ENCODE peak calls at places on chromosomes 6 and 20, in eight cellular contexts. D, K, J, Q, R, S, X and M are unnamed samples. For H3K27me3, the result is how much of the 10 kb centered on the place peaks cover.

GRCh38 chr20:642398-643174 is 10.4 kb downstream of the SRXN1 start:
- DNase-seq in D (peak), K (no peak), J (no peak), Q (no peak), R (peak), S (no peak), X (no peak), M (no peak)

GRCh38 chr20:33191484-33191883 is 23.5 kb downstream of the BPIFA2 start:
- DNase-seq in D (no peak), K (no peak), J (no peak), Q (no peak), R (no peak), S (no peak), X (no peak), M (no peak)

GRCh38 chr20:16020971-16021370 is 552.3 kb downstream of the KIF16B start:
- DNase-seq in D (no peak), K (peak), J (no peak), Q (no peak), R (no peak), S (no peak), X (peak), M (no peak)

GRCh38 chr6:56757585-56757984 is 114.9 kb upstream of the DST start:
- DNase-seq in D (peak), K (no peak), J (no peak), Q (no peak), R (peak), S (no peak), X (peak), M (no peak)

GRCh38 chr6:39453236-39453635 is 130.7 kb upstream of the KCNK16 start:
- DNase-seq in D (no peak), K (peak), J (no peak), Q (no peak), R (no peak), S (no peak), X (no peak), M (no peak)

GRCh38 chr6:138378463-138378862 is 758 bp downstream of the SMIM28 start:
- DNase-seq in D (no peak), K (no peak), J (no peak), Q (no peak), R (no peak), S (no peak), X (no peak), M (no peak)

GRCh38 chr20:48782073-48782472 is 45.7 kb downstream of the PREX1 start:
- DNase-seq in D (no peak), K (no peak), J (no peak), Q (no peak), R (no peak), S (no peak), X (no peak), M (no peak)

GRCh38 chr6:139479433-139480222 is 105.2 kb upstream of the CITED2 start:
- DNase-seq in D (peak), K (no peak), J (no peak), Q (no peak), R (no peak), S (no peak), X (peak), M (no peak)

GRCh38 chr6:37713529-37714119 is 15.9 kb upstream of the MDGA1 start:
- DNase-seq in D (no peak), K (peak), J (peak), Q (peak), R (no peak), S (no peak), X (peak), M (no peak)

DNA sequence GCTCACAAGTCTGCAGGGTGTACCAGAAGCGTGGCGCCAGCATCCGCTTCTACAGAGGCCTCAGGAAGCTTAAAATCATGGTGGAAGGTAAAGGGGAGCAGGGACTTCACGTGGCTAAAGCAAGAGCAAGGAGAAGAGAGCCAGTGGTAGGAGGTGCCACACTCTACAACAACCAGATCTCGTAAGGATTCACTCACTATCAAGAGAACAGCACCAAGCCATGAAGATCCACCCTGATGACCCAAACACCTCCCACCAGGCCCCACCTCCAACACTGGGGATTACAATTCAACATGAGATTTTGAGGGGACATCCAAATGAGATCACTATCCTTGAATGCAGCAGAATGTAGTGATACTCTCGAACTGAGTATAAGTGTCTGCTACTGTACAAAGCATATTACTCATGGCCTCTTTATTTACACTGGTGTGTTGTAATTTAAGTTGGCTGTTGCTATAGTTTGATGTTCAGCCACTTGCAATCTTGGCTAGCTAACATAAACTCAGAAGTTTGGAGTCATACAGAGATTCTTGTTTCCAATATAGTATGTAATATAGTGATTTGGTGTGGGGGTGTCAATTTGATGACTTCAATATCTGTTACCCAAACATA is 39.5 kb upstream of the MYLIP start:
- DNase-seq in D (no peak), K (no peak), J (no peak), Q (no peak), R (no peak), S (no peak), X (peak), M (no peak)
- H3K27me3 ChIP-seq in D (under half), K (under half), J (under half), Q (under half), R (under half), S (under half), X (under half), M (under half)

DNA sequence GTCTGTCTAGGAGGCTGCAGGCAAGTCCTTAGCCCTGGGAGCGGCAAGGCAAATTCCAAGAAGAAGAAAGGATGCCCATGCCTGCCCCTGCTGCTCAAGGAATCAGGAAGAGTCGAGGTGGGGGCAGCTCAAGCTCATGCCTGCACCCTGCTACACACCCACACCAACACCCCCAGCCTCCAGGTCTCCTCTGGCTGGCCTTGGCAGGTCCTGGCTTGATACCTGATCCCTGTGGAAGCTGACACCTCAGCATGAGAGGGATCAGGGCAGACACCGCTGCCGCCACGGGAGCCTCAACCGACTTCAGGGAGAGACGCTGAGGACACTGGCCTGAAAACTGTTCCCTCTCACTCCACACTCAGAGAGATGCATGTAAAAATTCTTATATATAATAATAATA is 35.5 kb upstream of the MAFB start:
- DNase-seq in D (peak), K (no peak), J (no peak), Q (no peak), R (no peak), S (no peak), X (no peak), M (no peak)
- H3K27me3 ChIP-seq in D (under half), K (under half), J (under half), Q (under half), R (under half), S (under half), X (under half), M (under half)

GRCh38 chr6:41424370-41425058 is 89.1 kb downstream of the NCR2 start:
- DNase-seq in D (peak), K (peak), J (peak), Q (peak), R (peak), S (peak), X (peak), M (no peak)

GRCh38 chr6:41425511-41425910 is 90.1 kb downstream of the NCR2 start:
- DNase-seq in D (no peak), K (no peak), J (no peak), Q (no peak), R (no peak), S (no peak), X (no peak), M (no peak)

GRCh38 chr6:41422156-41422555 is 86.7 kb downstream of the NCR2 start:
- DNase-seq in D (no peak), K (no peak), J (no peak), Q (no peak), R (no peak), S (no peak), X (no peak), M (no peak)

GRCh38 chr6:41426438-41426851 is 91.0 kb downstream of the NCR2 start:
- DNase-seq in D (peak), K (no peak), J (no peak), Q (no peak), R (no peak), S (no peak), X (no peak), M (no peak)

DNA sequence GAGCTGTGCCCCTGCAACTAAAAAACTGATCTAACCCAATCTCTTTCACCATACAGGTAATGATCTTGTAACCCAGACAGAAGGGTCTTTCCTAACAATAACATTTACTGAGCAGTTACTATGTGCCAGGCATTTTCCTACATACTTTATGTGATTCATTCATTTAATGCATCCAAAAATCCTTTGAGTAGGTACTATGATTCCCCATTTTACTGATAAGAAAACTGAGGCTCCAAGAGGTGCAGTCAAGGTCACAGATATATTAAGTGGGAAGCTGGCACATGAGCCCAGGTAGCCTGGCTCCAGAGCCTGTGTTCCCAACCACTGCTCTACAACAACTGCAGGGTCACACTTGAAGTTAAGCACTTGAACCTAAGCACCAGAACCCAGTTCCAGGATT is 87.6 kb downstream of the NCR2 start:
- DNase-seq in D (no peak), K (no peak), J (no peak), Q (no peak), R (no peak), S (no peak), X (no peak), M (no peak)
- H3K27me3 ChIP-seq in D (half or more), K (under half), J (under half), Q (under half), R (under half), S (under half), X (half or more), M (under half)

DNA sequence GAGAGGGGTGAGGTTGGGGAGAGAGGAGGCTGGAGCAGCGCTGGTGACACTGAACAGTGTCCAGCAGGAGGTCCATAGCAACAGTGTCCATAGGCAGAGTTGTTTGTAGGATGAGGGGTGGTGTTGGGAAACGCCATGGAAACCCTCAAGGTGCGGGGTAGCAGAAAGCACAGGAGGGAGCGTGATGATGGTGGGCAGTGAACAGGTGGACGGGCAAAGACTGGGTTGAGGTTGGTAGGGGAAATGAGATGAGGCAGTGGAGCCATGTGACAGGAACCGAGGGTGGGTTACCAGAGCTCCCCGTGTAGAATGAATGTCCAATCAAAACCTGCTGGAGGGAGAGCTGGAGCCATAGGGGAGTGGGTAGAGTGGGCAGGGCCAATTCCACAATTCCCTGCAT is 37.9 kb downstream of the HLA-DPB1 start:
- DNase-seq in D (no peak), K (no peak), J (no peak), Q (no peak), R (no peak), S (no peak), X (no peak), M (no peak)
- H3K27me3 ChIP-seq in D (half or more), K (half or more), J (under half), Q (under half), R (under half), S (under half), X (under half), M (under half)

GRCh38 chr20:32019156-32019510 is 8.9 kb downstream of the CCM2L start:
- DNase-seq in D (peak), K (no peak), J (no peak), Q (no peak), R (no peak), S (no peak), X (no peak), M (no peak)
- H3K27me3 ChIP-seq in D (under half), K (half or more), J (under half), Q (under half), R (under half), S (under half), X (half or more), M (under half)

DNA sequence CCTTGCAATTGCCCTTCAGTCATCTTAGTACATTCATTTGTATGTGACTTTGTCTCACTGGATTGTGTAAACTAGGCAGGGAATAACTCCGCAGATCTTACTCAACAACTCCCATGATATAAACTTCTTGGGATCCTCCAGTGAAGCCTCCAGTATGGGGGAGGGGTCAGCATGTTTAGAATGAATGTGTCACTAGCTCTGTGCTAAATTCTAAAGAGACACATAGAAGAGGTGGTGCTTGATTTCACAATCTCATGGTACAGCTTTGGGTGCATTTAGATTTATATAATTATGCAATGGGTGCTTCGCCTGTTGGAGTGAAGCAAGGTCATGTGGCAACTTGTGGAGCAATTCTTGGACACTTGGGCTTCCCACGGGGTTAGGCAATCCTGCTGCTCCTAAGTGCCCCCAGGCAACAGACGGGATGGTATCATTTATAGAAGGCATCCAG is 40.3 kb downstream of the SLC24A3 start:
- DNase-seq in D (no peak), K (no peak), J (peak), Q (no peak), R (no peak), S (no peak), X (no peak), M (peak)
- H3K27me3 ChIP-seq in D (under half), K (under half), J (under half), Q (under half), R (under half), S (under half), X (under half), M (under half)

GRCh38 chr6:32794510-32794909 is 22.3 kb downstream of the HLA-DOB start:
- DNase-seq in D (no peak), K (no peak), J (no peak), Q (no peak), R (no peak), S (no peak), X (no peak), M (no peak)

GRCh38 chr6:32803416-32803815 is 13.4 kb downstream of the HLA-DOB start:
- DNase-seq in D (no peak), K (no peak), J (no peak), Q (no peak), R (no peak), S (no peak), X (no peak), M (no peak)

GRCh38 chr6:32799740-32800139 is 17.1 kb downstream of the HLA-DOB start:
- DNase-seq in D (no peak), K (no peak), J (no peak), Q (no peak), R (no peak), S (no peak), X (no peak), M (no peak)

GRCh38 chr6:32796848-32797776 is 19.7 kb downstream of the HLA-DOB start:
- DNase-seq in D (peak), K (peak), J (no peak), Q (peak), R (peak), S (peak), X (peak), M (peak)

GRCh38 chr6:32799168-32799567 is 17.6 kb downstream of the HLA-DOB start:
- DNase-seq in D (no peak), K (no peak), J (no peak), Q (no peak), R (no peak), S (no peak), X (no peak), M (no peak)
- H3K27me3 ChIP-seq in D (under half), K (under half), J (under half), Q (under half), R (under half), S (under half), X (under half), M (under half)